ENCODE peak calls at places on chromosomes 11 and 22, in eight cellular contexts. N is stomach, P is nephron progenitor cell, C is cardiac muscle cell, V is spleen, E is left ventricle myocardium inferior, R is lung, Z is fibroblast of mammary gland. K is an unnamed sample.

GRCh38 chr11:9651899-9652748 is 11.8 kb upstream of the SWAP70 start:
- DNase-seq in N (no peak), P (no peak), C (no peak), V (no peak), E (no peak), R (no peak), Z (no peak), K (no peak)

GRCh38 chr11:45756384-45757010 is 48.5 kb upstream of the SLC35C1 start:
- DNase-seq in N (peak; percentile 22), P (no peak), C (no peak), V (peak; percentile 46), E (no peak), R (no peak), Z (no peak), K (no peak)

GRCh38 chr22:36282078-36282831 is 29.3 kb downstream of the APOL1 start:
- DNase-seq in N (no peak), P (no peak), C (no peak), V (peak; percentile 72), E (no peak), R (no peak), Z (no peak), K (peak; percentile 9)

GRCh38 chr22:29394931-29395581 is 6.7 kb upstream of the AP1B1 start:
- DNase-seq in N (peak; percentile 75), P (peak; percentile 70), C (peak; percentile 84), V (peak; percentile 85), E (peak; percentile 64), R (peak; percentile 67), Z (peak; percentile 72), K (peak; percentile 73)

GRCh38 chr22:37735054-37735453 is 38.2 kb downstream of the TRIOBP start:
- DNase-seq in N (peak; percentile 82), P (peak; percentile 72), C (no peak), V (no peak), E (peak; percentile 41), R (no peak), Z (no peak), K (no peak)

GRCh38 chr11:3181722-3182461 is 16.8 kb upstream of the OSBPL5 start:
- DNase-seq in N (no peak), P (no peak), C (no peak), V (peak; percentile 61), E (no peak), R (no peak), Z (no peak), K (no peak)

GRCh38 chr11:14300661-14301304 is 58.2 kb downstream of the RRAS2 start:
- DNase-seq in N (peak; percentile 44), P (peak; percentile 38), C (peak; percentile 87), V (no peak), E (no peak), R (peak; percentile 49), Z (peak; percentile 84), K (peak; percentile 41)

GRCh38 chr11:103586756-103587155 is 449.7 kb upstream of the DDI1 start:
- DNase-seq in N (no peak), P (no peak), C (no peak), V (no peak), E (no peak), R (no peak), Z (no peak), K (no peak)

GRCh38 chr11:69272055-69272454 is 21.9 kb upstream of the MYEOV start:
- DNase-seq in N (no peak), P (no peak), C (no peak), V (no peak), E (no peak), R (no peak), Z (no peak), K (no peak)

GRCh38 chr11:12625438-12626071 is 48.7 kb upstream of the TEAD1 start:
- DNase-seq in N (no peak), P (no peak), C (peak; percentile 61), V (no peak), E (no peak), R (no peak), Z (peak; percentile 90), K (no peak)

GRCh38 chr11:133953571-133953970 is 3.2 kb downstream of the IGSF9B start:
- DNase-seq in N (no peak), P (no peak), C (no peak), V (no peak), E (no peak), R (no peak), Z (no peak), K (no peak)

GRCh38 chr11:37352485-37352884 is 754.4 kb upstream of the RAG2 start:
- DNase-seq in N (no peak), P (no peak), C (no peak), V (no peak), E (no peak), R (no peak), Z (no peak), K (no peak)
- TF ChIP-seq CTCF in N (no peak), P (no peak), C (no peak), V (no peak), E (no peak), R (no peak), Z (no peak), K (no peak)

GRCh38 chr22:39597236-39597869 is 26.8 kb downstream of the CACNA1I start:
- DNase-seq in N (no peak), P (no peak), C (no peak), V (no peak), E (no peak), R (no peak), Z (no peak), K (no peak)

GRCh38 chr22:39595622-39596182 is 25.1 kb downstream of the CACNA1I start:
- DNase-seq in N (no peak), P (no peak), C (no peak), V (no peak), E (no peak), R (no peak), Z (no peak), K (no peak)

GRCh38 chr22:39600491-39601179 is 30.1 kb downstream of the CACNA1I start:
- DNase-seq in N (no peak), P (no peak), C (no peak), V (no peak), E (no peak), R (no peak), Z (no peak), K (no peak)

GRCh38 chr22:39596601-39597000 is 26.0 kb downstream of the CACNA1I start:
- DNase-seq in N (no peak), P (no peak), C (no peak), V (no peak), E (no peak), R (no peak), Z (no peak), K (no peak)

DNA sequence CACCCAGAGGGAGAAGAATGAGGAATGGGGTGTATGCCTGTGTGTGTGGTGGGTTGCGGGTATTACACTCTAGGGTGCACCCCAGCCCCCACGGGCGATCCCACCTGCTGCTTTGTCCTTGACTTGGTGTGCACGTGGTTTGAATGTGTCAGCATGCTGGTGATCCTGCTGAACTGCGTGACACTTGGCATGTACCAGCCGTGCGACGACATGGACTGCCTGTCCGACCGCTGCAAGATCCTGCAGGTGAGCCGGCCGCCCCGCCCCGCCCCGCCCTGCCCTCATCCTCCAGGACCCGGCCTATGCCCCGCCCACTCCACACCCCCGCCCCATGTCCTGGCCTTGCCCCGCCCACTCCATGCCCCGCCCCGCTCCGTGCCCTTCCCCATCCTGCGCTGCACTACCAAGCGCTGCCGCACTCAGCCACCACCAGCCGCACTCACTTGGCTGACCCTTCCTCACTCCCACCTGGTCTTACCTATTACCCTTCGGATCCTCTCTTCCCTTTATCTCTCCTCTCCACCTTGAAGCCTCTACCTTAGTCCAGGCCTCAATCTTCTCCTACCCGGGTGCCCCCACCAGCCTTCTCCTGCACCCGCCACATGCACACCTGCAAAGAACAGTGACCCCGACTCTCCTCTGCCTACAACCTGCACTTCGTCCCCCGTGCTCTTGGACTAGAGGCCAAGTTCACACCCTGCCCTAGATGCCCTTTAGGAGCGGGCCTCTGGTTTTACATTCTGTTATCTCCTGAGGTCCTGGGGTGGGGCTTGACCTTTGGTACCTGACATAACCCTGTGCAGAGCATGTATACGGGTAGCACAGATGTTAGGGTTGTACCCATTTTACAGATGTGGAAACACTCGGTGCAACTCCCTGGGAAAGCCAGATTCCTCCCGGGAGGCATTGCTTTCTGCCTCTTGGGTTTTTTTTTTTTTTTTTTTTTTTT is 27.7 kb downstream of the CACNA1I start:
- DNase-seq in N (peak; percentile 78), P (peak; percentile 91), C (peak; percentile 15), V (peak; percentile 84), E (no peak), R (peak; percentile 56), Z (no peak), K (peak; percentile 65)
- TF ChIP-seq CTCF in N (no peak), P (no peak), C (no peak), V (no peak), E (no peak), R (no peak), Z (no peak), K (no peak)

GRCh38 chr11:128908391-128909246 is 17.5 kb downstream of the KCNJ5 start:
- DNase-seq in N (peak; percentile 78), P (no peak), C (peak; percentile 73), V (no peak), E (peak; percentile 73), R (peak; percentile 57), Z (peak; percentile 78), K (no peak)

GRCh38 chr11:128904303-128904871 is 13.2 kb downstream of the KCNJ5 start:
- DNase-seq in N (no peak), P (no peak), C (no peak), V (no peak), E (no peak), R (no peak), Z (peak; percentile 76), K (no peak)

GRCh38 chr11:128904872-128905344 is 13.8 kb downstream of the KCNJ5 start:
- DNase-seq in N (no peak), P (peak; percentile 63), C (no peak), V (peak; percentile 83), E (peak; percentile 48), R (no peak), Z (no peak), K (peak; percentile 67)

GRCh38 chr11:128905345-128906184 is 14.4 kb downstream of the KCNJ5 start:
- DNase-seq in N (peak; percentile 56), P (peak; percentile 56), C (peak; percentile 38), V (no peak), E (no peak), R (peak; percentile 58), Z (peak; percentile 39), K (peak; percentile 70)

DNA sequence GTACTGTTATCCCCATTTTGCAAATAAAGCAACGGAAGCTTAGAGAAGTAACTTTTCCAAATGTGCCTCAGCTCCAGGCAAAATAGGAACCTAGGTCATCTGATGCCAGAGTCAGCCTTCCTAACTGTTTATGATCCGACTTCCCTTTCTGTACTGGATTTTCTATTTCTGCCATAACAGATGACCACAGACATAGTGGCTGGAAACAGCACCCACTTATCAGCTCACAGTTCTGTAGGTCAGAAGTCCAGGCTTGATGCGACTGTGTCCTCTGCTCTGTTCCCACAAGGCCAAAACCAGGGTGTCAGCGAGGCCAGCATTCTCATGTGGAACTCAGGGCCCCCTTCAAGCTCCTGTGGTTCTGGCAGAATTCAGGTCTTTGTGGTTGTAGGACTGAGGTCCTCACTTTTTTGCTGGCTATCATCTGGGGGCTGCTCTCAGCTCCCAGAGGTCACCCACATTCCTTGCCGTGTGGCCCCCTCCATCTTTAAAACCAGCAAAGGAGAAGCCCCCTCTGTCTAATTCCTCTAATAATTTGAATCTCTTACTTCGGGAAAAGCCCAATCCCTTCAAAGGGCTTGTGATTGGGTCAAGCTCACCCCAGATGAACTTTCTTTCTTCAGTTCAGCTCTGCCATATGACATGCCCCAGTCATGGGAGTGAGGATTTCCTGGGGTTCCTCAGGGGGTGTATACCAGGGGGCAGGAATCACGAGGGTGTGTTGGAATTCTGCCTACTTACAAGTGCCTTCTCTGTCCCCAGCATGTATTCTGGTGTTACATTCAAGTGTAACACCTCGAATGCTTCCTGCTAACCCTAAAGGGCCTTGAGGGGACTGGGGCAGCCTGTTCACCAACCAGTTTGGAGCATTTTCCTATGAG is 15.3 kb downstream of the KCNJ5 start:
- DNase-seq in N (no peak), P (no peak), C (no peak), V (no peak), E (no peak), R (no peak), Z (no peak), K (no peak)
- TF ChIP-seq CTCF in N (no peak), P (no peak), C (no peak), V (no peak), E (no peak), R (no peak), Z (no peak), K (no peak)

GRCh38 chr11:35412285-35412684 is 7.1 kb downstream of the SLC1A2 start:
- DNase-seq in N (no peak), P (no peak), C (peak; percentile 21), V (no peak), E (no peak), R (no peak), Z (peak; percentile 26), K (peak; percentile 34)
- TF ChIP-seq CTCF in N (no peak), P (peak; percentile 52), C (peak; percentile 32), V (no peak), E (peak; percentile 43), R (no peak), Z (peak; percentile 49), K (peak; percentile 14)